ENCODE peak calls at places on chromosomes 12 and 14, in four cellular contexts. Q is fibroblast of lung, G is Karpas-422, F is hepatocyte. T is an unnamed sample. For H3K79me2, the result is how much of the 10 kb centered on the place peaks cover.

GRCh38 chr14:61451891-61452400 is 130.6 kb downstream of the PRKCH start:
- DNase-seq in F (no peak), G (no peak), Q (no peak), T (no peak)

GRCh38 chr12:108838194-108839010 is 19.0 kb downstream of the SSH1 start:
- DNase-seq in G (no peak), F (peak), Q (peak), T (peak)

GRCh38 chr12:71447691-71448660 is 8.4 kb downstream of the LGR5 start:
- DNase-seq in G (no peak), F (no peak), Q (no peak), T (no peak)

GRCh38 chr14:66117600-66117999 is 368.6 kb upstream of the CCDC196 start:
- DNase-seq in G (no peak), Q (peak), F (peak), T (no peak)

GRCh38 chr14:50615566-50615965 is 52.5 kb downstream of the SAV1 start:
- DNase-seq in F (no peak), G (no peak), Q (no peak), T (no peak)

GRCh38 chr14:44361083-44361482 is 146.0 kb downstream of the FSCB start:
- DNase-seq in Q (no peak), G (no peak), F (no peak), T (no peak)

GRCh38 chr14:59376691-59377090 is 88.5 kb downstream of the GPR135 start:
- DNase-seq in G (no peak), Q (peak), F (no peak), T (no peak)

GRCh38 chr12:122147514-122148290 is 26.3 kb downstream of the IL31 start:
- DNase-seq in Q (no peak), G (no peak), F (no peak), T (no peak)

GRCh38 chr12:64125913-64126312 is 96.2 kb downstream of the KICS2 start:
- DNase-seq in G (no peak), F (no peak), Q (no peak), T (no peak)

GRCh38 chr12:115260807-115261161 is 576.8 kb upstream of the TBX3 start:
- DNase-seq in F (no peak), Q (no peak), G (no peak), T (no peak)

GRCh38 chr12:47755655-47756562 is 2.8 kb downstream of the RAPGEF3 start:
- DNase-seq in Q (no peak), G (no peak), F (no peak), T (no peak)

GRCh38 chr12:123389560-123390351 is 5.8 kb downstream of the KMT5A start:
- DNase-seq in F (peak), G (peak), Q (no peak), T (peak)

GRCh38 chr12:26631846-26632245 is 201.1 kb downstream of the ITPR2 start:
- DNase-seq in F (no peak), Q (no peak), G (no peak), T (no peak)

GRCh38 chr14:96581026-96581425 is 78.8 kb downstream of the PAPOLA start:
- DNase-seq in F (no peak), Q (no peak), G (no peak), T (no peak)

GRCh38 chr12:67747869-67748760 is 99.6 kb downstream of the DYRK2 start:
- DNase-seq in G (no peak), Q (peak), F (peak), T (no peak)

GRCh38 chr12:108309674-108310312 is 29.3 kb downstream of the CMKLR1 start:
- DNase-seq in G (no peak), F (no peak), Q (no peak), T (no peak)

GRCh38 chr14:55073856-55074255 is 22.4 kb downstream of the MAPK1IP1L start:
- DNase-seq in G (no peak), F (no peak), Q (peak), T (no peak)

GRCh38 chr14:104139460-104140212 is 1.2 kb downstream of the KIF26A start:
- DNase-seq in Q (no peak), G (no peak), F (no peak), T (peak)

GRCh38 chr14:29243355-29243754 is 476.8 kb downstream of the FOXG1 start:
- DNase-seq in F (no peak), G (no peak), Q (peak), T (no peak)

GRCh38 chr14:74441113-74441512 is 15.1 kb upstream of the SYNDIG1L start:
- DNase-seq in Q (no peak), F (no peak), G (no peak), T (peak)

GRCh38 chr12:125773033-125773432 is 707.8 kb downstream of the AACS start:
- DNase-seq in G (peak), F (peak), Q (no peak), T (peak)

GRCh38 chr14:21467620-21468019 is 9.1 kb downstream of the RAB2B start:
- DNase-seq in Q (peak), G (no peak), F (no peak), T (no peak)

GRCh38 chr12:52604859-52605258 is 3.6 kb upstream of the KRT72 start:
- DNase-seq in G (no peak), Q (no peak), F (no peak), T (peak)

GRCh38 chr14:49586673-49587460 is 687 bp upstream of the RPS29 start:
- DNase-seq in Q (peak), G (peak), F (peak), T (no peak)

GRCh38 chr14:39102265-39102968 is 618 bp downstream of the SEC23A start:
- DNase-seq in Q (peak), G (peak), F (peak), T (no peak)

GRCh38 chr12:47079894-47080724 is at the start of gene AMIGO2:
- DNase-seq in Q (peak), G (peak), F (peak), T (peak)

GRCh38 chr12:123363385-123363742 is 1.3 kb downstream of the SBNO1 start:
- DNase-seq in F (peak), Q (no peak), G (peak), T (no peak)

GRCh38 chr14:34733245-34733644 is 18.9 kb upstream of the CFL2 start:
- DNase-seq in G (no peak), Q (peak), F (no peak), T (no peak)

GRCh38 chr12:795305-795704 is 42.9 kb downstream of the WNK1 start:
- DNase-seq in Q (no peak), F (no peak), G (no peak), T (no peak)

GRCh38 chr14:50399251-50400032 is 2.8 kb upstream of the CDKL1 start:
- DNase-seq in Q (peak), F (peak), G (peak), T (no peak)

GRCh38 chr14:72615511-72616121 is 278.3 kb downstream of the DPF3 start:
- DNase-seq in F (no peak), G (no peak), Q (peak), T (no peak)

GRCh38 chr12:18382486-18382885 is 121.2 kb downstream of the PIK3C2G start:
- DNase-seq in F (peak), Q (peak), G (no peak), T (no peak)

GRCh38 chr12:6323340-6323994 is 13.0 kb downstream of the PLEKHG6 start:
- DNase-seq in G (peak), Q (peak), F (peak), T (peak)

GRCh38 chr12:65152586-65152985 is 16.8 kb upstream of the LEMD3 start:
- DNase-seq in G (no peak), Q (peak), F (no peak), T (no peak)

GRCh38 chr12:114689075-114689994 is 5.4 kb upstream of the TBX3 start:
- DNase-seq in Q (no peak), F (no peak), G (no peak), T (no peak)

GRCh38 chr12:96233941-96234461 is 39.8 kb downstream of the ELK3 start:
- DNase-seq in F (peak), Q (peak), G (no peak), T (no peak)

GRCh38 chr12:69492739-69493138 is 22.6 kb downstream of the FRS2 start:
- DNase-seq in G (no peak), Q (no peak), F (no peak), T (no peak)
- H3K79me2 ChIP-seq in G (half or more), Q (half or more), F (half or more), T (under half)

GRCh38 chr14:63435204-63435603 is 108.0 kb downstream of the PPP2R5E start:
- DNase-seq in F (no peak), Q (no peak), G (peak), T (no peak)

GRCh38 chr14:63432888-63433552 is 110.2 kb downstream of the PPP2R5E start:
- DNase-seq in G (no peak), Q (no peak), F (no peak), T (no peak)

GRCh38 chr14:63435838-63436237 is 107.3 kb downstream of the PPP2R5E start:
- DNase-seq in F (peak), Q (peak), G (peak), T (no peak)

GRCh38 chr14:63438065-63438757 is 105.0 kb downstream of the PPP2R5E start:
- DNase-seq in F (peak), G (peak), Q (peak), T (no peak)

DNA sequence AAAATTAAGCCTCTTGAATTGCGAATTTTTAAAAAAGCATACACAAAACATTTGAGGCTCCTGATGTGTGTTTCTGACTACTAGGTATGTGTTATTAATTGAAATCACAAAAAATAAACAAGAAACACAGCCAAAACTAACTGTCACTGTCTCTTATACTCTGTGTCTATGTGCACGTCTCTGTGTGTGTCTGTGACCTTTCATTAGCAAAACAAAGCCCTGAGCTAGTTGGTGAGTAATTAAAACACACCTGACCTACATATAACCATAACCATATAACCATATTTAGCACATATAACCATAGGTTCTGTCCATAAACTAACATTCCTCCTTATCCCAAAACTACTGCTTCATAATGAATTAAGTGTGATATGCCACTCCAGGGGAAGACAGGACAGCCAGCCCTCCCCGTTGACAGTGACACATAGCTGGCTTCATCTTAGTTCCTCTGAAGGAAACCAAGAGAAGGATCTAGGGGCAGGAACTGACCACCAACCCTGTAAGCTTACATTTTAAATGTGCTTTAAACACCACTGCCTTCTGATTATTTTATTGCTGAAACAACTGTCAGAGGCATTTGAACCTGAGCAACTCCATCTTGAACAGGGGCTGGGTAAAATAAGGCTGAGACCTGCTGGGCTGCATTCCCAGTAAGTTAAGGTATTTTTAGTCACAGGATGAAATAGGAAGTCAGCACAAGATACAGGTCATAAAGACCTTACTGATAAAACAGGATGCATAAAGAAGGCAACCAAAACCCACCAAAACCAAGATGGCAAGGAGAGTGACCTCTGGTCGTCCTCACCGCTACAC is 106.7 kb downstream of the PPP2R5E start:
- DNase-seq in Q (no peak), G (peak), F (no peak), T (no peak)
- H3K79me2 ChIP-seq in Q (under half), G (half or more), F (half or more), T (under half)

GRCh38 chr12:53996886-53997217 is 3.1 kb upstream of the HOXC9 start:
- DNase-seq in Q (no peak), G (no peak), F (no peak), T (no peak)
- H3K79me2 ChIP-seq in Q (under half), G (under half), F (under half), T (under half)

DNA sequence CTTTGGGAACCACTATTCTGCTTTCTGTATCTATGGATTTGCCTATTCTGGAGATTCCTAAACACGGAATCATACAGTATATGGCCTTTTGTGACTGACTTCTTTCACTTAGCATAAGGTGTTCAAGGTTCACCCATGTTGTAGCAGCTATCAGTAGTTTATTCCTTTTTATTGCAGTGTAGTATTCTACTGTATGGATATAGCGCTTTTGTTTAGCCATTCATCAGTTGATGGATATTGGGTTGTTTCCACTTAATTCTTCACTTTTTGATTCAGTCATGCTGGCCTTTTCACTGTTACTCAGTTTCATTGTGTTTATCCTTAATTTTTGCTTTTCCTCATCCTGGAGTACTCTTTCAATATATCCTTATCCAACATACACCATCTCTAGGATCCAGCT is 5.1 kb downstream of the PPP4R4 start:
- DNase-seq in Q (no peak), G (no peak), F (no peak), T (no peak)
- H3K79me2 ChIP-seq in Q (under half), G (under half), F (under half), T (under half)

GRCh38 chr12:12239127-12239526 is 27.7 kb downstream of the LRP6 start:
- DNase-seq in G (no peak), F (no peak), Q (no peak), T (no peak)
- H3K79me2 ChIP-seq in G (under half), F (half or more), Q (half or more), T (under half)

DNA sequence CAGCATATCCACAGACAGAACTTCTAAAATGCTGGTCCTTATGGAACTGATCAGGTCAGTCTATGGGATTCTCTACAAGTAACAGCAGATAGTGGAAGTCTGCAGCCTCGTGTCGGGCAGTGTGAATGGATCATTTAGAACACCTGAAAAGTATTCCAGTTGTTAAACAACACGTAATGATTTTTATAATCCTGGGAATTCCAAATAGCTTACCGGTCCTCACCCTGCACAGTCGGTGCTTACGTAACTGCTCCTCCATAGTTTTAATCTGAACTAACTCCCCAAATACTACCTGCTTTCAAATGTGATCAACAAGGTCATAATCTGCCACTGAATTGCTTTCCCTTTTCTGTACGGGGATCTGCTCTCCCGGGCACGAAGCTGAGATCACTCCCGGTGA is 157.1 kb downstream of the FOXN3 start:
- DNase-seq in Q (no peak), G (no peak), F (no peak), T (no peak)
- H3K79me2 ChIP-seq in Q (under half), G (under half), F (half or more), T (under half)

T was measured in H9.